ENCODE peak calls at places on chromosome 13, in four cellular contexts. F is uterus; W is tibial artery; Q is CD4-positive, CD25-positive, alpha-beta regulatory T cell. L is an unnamed sample. For H3K27me3, the result is how much of the 10 kb centered on the place peaks cover.

GRCh38 chr13:43545317-43545874 is 241.4 kb downstream of the ENOX1 start:
- DNase-seq in F (peak), W (no peak), Q (no peak), L (peak)

GRCh38 chr13:28325022-28325421 is 169.9 kb downstream of the FLT1 start:
- DNase-seq in F (no peak), W (no peak), Q (no peak), L (no peak)

GRCh38 chr13:26587251-26587650 is 29.8 kb downstream of the WASF3 start:
- DNase-seq in F (no peak), W (no peak), Q (no peak), L (no peak)

GRCh38 chr13:60448907-60449510 is 52.0 kb downstream of the TDRD3 start:
- DNase-seq in F (no peak), W (no peak), Q (peak), L (no peak)

GRCh38 chr13:114148521-114148855 is 16.1 kb upstream of the RASA3 start:
- DNase-seq in F (no peak), W (no peak), Q (peak), L (no peak)

GRCh38 chr13:69704311-69704710 is 403.3 kb upstream of the ATXN8OS start:
- DNase-seq in F (no peak), W (no peak), Q (no peak), L (no peak)

GRCh38 chr13:111409413-111409812 is 89.0 kb downstream of the TEX29 start:
- DNase-seq in F (no peak), W (no peak), Q (no peak), L (no peak)

GRCh38 chr13:48667136-48667535 is 13.4 kb downstream of the CYSLTR2 start:
- DNase-seq in F (no peak), W (no peak), Q (no peak), L (no peak)

GRCh38 chr13:42064966-42065365 is 16.5 kb downstream of the DGKH start:
- DNase-seq in F (no peak), W (no peak), Q (no peak), L (no peak)

GRCh38 chr13:94968757-94969086 is 256.4 kb upstream of the SOX21 start:
- DNase-seq in F (no peak), W (no peak), Q (no peak), L (no peak)
- H3K27me3 ChIP-seq in F (under half), W (under half), Q (under half), L (half or more)

GRCh38 chr13:52846567-52847321 is 1.7 kb downstream of the PCDH8 start:
- DNase-seq in F (no peak), W (peak), Q (no peak), L (peak)
- H3K27me3 ChIP-seq in F (under half), W (under half), Q (under half), L (half or more)

DNA sequence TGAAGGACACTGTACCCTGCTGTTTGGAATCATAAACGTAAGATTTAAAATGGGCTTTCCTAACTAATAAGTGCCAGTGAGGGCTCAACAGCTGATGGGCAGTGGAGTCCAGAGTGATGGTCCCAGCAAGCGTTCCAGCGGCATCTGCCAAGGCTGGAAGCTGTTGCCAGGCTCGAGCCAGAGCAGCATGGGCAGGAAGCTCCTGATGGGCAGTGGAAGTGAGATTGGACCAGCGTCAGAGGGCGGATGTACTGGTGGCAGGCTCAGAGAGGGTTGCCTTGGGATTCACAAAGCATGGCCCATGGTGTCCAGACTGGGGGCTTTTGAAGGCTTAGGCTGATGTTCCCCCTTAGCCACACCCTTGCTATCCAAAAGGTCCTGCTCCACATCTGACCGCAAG is 30.2 kb downstream of the COL4A2 start:
- DNase-seq in F (no peak), W (no peak), Q (no peak), L (no peak)
- H3K27me3 ChIP-seq in F (under half), W (under half), Q (under half), L (under half)

GRCh38 chr13:22761709-22762108 is 419.1 kb upstream of the SGCG start:
- DNase-seq in F (no peak), W (no peak), Q (no peak), L (no peak)
- H3K27me3 ChIP-seq in F (under half), W (under half), Q (under half), L (under half)